ENCODE peak calls at places on chromosomes 6 and 20, in ten cellular contexts. One of them, this sample, is unnamed.

GRCh38 chr20:48223715-48224114 is 438.4 kb upstream of the SULF2 start:
- DNase-seq in AG09319: no peak
- DNase-seq in HuH-7: no peak
- DNase-seq in NCI-H1694: no peak
- DNase-seq in MCF 10A: no peak
- DNase-seq in naive thymus-derived CD4-positive, alpha-beta T cell: no peak
- DNase-seq in spleen: no peak
- DNase-seq in activated T-cell treated with anti-CD3 and anti-CD28 coated beads, Interleukin-2, amount 50 U/mL, for 1 hour: no peak
- DNase-seq in dermis microvascular lymphatic vessel endothelial cell: no peak
- DNase-seq in AG10803: no peak
- DNase-seq in this sample: no peak

GRCh38 chr6:140051521-140052455 is 677.3 kb upstream of the CITED2 start:
- DNase-seq in AG10803: peak
- DNase-seq in NCI-H1694: peak
- DNase-seq in MCF 10A: peak
- DNase-seq in activated T-cell treated with anti-CD3 and anti-CD28 coated beads, Interleukin-2, amount 50 U/mL, for 1 hour: no peak
- DNase-seq in spleen: no peak
- DNase-seq in HuH-7: no peak
- DNase-seq in dermis microvascular lymphatic vessel endothelial cell: peak
- DNase-seq in AG09319: no peak
- DNase-seq in naive thymus-derived CD4-positive, alpha-beta T cell: no peak
- DNase-seq in this sample: no peak

GRCh38 chr20:57965441-57965840 is 255.6 kb upstream of the PMEPA1 start:
- DNase-seq in activated T-cell treated with anti-CD3 and anti-CD28 coated beads, Interleukin-2, amount 50 U/mL, for 1 hour: no peak
- DNase-seq in MCF 10A: no peak
- DNase-seq in NCI-H1694: no peak
- DNase-seq in naive thymus-derived CD4-positive, alpha-beta T cell: no peak
- DNase-seq in AG10803: no peak
- DNase-seq in spleen: no peak
- DNase-seq in HuH-7: no peak
- DNase-seq in dermis microvascular lymphatic vessel endothelial cell: no peak
- DNase-seq in AG09319: no peak
- DNase-seq in this sample: no peak

GRCh38 chr6:153214439-153214838 is 83.4 kb upstream of the RGS17 start:
- DNase-seq in MCF 10A: no peak
- DNase-seq in HuH-7: no peak
- DNase-seq in dermis microvascular lymphatic vessel endothelial cell: peak
- DNase-seq in naive thymus-derived CD4-positive, alpha-beta T cell: no peak
- DNase-seq in AG10803: peak
- DNase-seq in spleen: no peak
- DNase-seq in activated T-cell treated with anti-CD3 and anti-CD28 coated beads, Interleukin-2, amount 50 U/mL, for 1 hour: no peak
- DNase-seq in AG09319: no peak
- DNase-seq in NCI-H1694: no peak
- DNase-seq in this sample: no peak

GRCh38 chr20:44080646-44081267 is 106.2 kb downstream of the JPH2 start:
- DNase-seq in HuH-7: peak
- DNase-seq in spleen: no peak
- DNase-seq in MCF 10A: peak
- DNase-seq in AG09319: peak
- DNase-seq in dermis microvascular lymphatic vessel endothelial cell: peak
- DNase-seq in naive thymus-derived CD4-positive, alpha-beta T cell: peak
- DNase-seq in AG10803: peak
- DNase-seq in activated T-cell treated with anti-CD3 and anti-CD28 coated beads, Interleukin-2, amount 50 U/mL, for 1 hour: peak
- DNase-seq in NCI-H1694: peak
- DNase-seq in this sample: peak

GRCh38 chr20:43894531-43894930 is 20.1 kb upstream of the TOX2 start:
- DNase-seq in spleen: no peak
- DNase-seq in naive thymus-derived CD4-positive, alpha-beta T cell: no peak
- DNase-seq in MCF 10A: no peak
- DNase-seq in AG10803: no peak
- DNase-seq in NCI-H1694: no peak
- DNase-seq in dermis microvascular lymphatic vessel endothelial cell: no peak
- DNase-seq in activated T-cell treated with anti-CD3 and anti-CD28 coated beads, Interleukin-2, amount 50 U/mL, for 1 hour: no peak
- DNase-seq in HuH-7: no peak
- DNase-seq in AG09319: no peak
- DNase-seq in this sample: no peak

GRCh38 chr6:25882066-25882496 is 8.0 kb upstream of the SLC17A3 start:
- DNase-seq in AG10803: no peak
- DNase-seq in HuH-7: peak
- DNase-seq in AG09319: no peak
- DNase-seq in MCF 10A: no peak
- DNase-seq in naive thymus-derived CD4-positive, alpha-beta T cell: peak
- DNase-seq in spleen: peak
- DNase-seq in NCI-H1694: no peak
- DNase-seq in activated T-cell treated with anti-CD3 and anti-CD28 coated beads, Interleukin-2, amount 50 U/mL, for 1 hour: peak
- DNase-seq in dermis microvascular lymphatic vessel endothelial cell: no peak
- DNase-seq in this sample: no peak

GRCh38 chr6:82118150-82118562 is 129.4 kb downstream of the IBTK start:
- DNase-seq in MCF 10A: peak
- DNase-seq in dermis microvascular lymphatic vessel endothelial cell: no peak
- DNase-seq in activated T-cell treated with anti-CD3 and anti-CD28 coated beads, Interleukin-2, amount 50 U/mL, for 1 hour: no peak
- DNase-seq in naive thymus-derived CD4-positive, alpha-beta T cell: no peak
- DNase-seq in NCI-H1694: no peak
- DNase-seq in HuH-7: peak
- DNase-seq in spleen: no peak
- DNase-seq in AG10803: peak
- DNase-seq in AG09319: no peak
- DNase-seq in this sample: no peak

GRCh38 chr6:5204340-5204739 is 56.4 kb downstream of the LYRM4 start:
- DNase-seq in MCF 10A: no peak
- DNase-seq in AG09319: no peak
- DNase-seq in dermis microvascular lymphatic vessel endothelial cell: peak
- DNase-seq in NCI-H1694: no peak
- DNase-seq in spleen: no peak
- DNase-seq in HuH-7: no peak
- DNase-seq in naive thymus-derived CD4-positive, alpha-beta T cell: no peak
- DNase-seq in activated T-cell treated with anti-CD3 and anti-CD28 coated beads, Interleukin-2, amount 50 U/mL, for 1 hour: no peak
- DNase-seq in AG10803: no peak
- DNase-seq in this sample: no peak

GRCh38 chr20:40705413-40705812 is 16.4 kb upstream of the MAFB start:
- DNase-seq in dermis microvascular lymphatic vessel endothelial cell: no peak
- DNase-seq in spleen: no peak
- DNase-seq in naive thymus-derived CD4-positive, alpha-beta T cell: no peak
- DNase-seq in NCI-H1694: no peak
- DNase-seq in AG09319: no peak
- DNase-seq in AG10803: no peak
- DNase-seq in activated T-cell treated with anti-CD3 and anti-CD28 coated beads, Interleukin-2, amount 50 U/mL, for 1 hour: no peak
- DNase-seq in HuH-7: no peak
- DNase-seq in MCF 10A: no peak
- DNase-seq in this sample: no peak

GRCh38 chr20:58017237-58017969 is 211.1 kb downstream of the ANKRD60 start:
- DNase-seq in HuH-7: no peak
- DNase-seq in activated T-cell treated with anti-CD3 and anti-CD28 coated beads, Interleukin-2, amount 50 U/mL, for 1 hour: no peak
- DNase-seq in spleen: peak
- DNase-seq in AG10803: peak
- DNase-seq in dermis microvascular lymphatic vessel endothelial cell: no peak
- DNase-seq in AG09319: no peak
- DNase-seq in NCI-H1694: no peak
- DNase-seq in MCF 10A: peak
- DNase-seq in naive thymus-derived CD4-positive, alpha-beta T cell: no peak
- DNase-seq in this sample: no peak

GRCh38 chr6:12297363-12298016 is 7.3 kb downstream of the EDN1 start:
- DNase-seq in dermis microvascular lymphatic vessel endothelial cell: no peak
- DNase-seq in HuH-7: no peak
- DNase-seq in AG10803: no peak
- DNase-seq in MCF 10A: no peak
- DNase-seq in activated T-cell treated with anti-CD3 and anti-CD28 coated beads, Interleukin-2, amount 50 U/mL, for 1 hour: no peak
- DNase-seq in spleen: no peak
- DNase-seq in AG09319: no peak
- DNase-seq in NCI-H1694: no peak
- DNase-seq in naive thymus-derived CD4-positive, alpha-beta T cell: no peak
- DNase-seq in this sample: no peak

GRCh38 chr20:56143759-56144158 is 104.8 kb upstream of the MC3R start:
- DNase-seq in MCF 10A: no peak
- DNase-seq in AG10803: no peak
- DNase-seq in HuH-7: no peak
- DNase-seq in NCI-H1694: no peak
- DNase-seq in dermis microvascular lymphatic vessel endothelial cell: no peak
- DNase-seq in naive thymus-derived CD4-positive, alpha-beta T cell: no peak
- DNase-seq in activated T-cell treated with anti-CD3 and anti-CD28 coated beads, Interleukin-2, amount 50 U/mL, for 1 hour: no peak
- DNase-seq in AG09319: no peak
- DNase-seq in spleen: no peak
- DNase-seq in this sample: no peak

GRCh38 chr6:159981591-159982245 is 12.8 kb downstream of the IGF2R start:
- DNase-seq in dermis microvascular lymphatic vessel endothelial cell: peak
- DNase-seq in spleen: peak
- DNase-seq in AG09319: no peak
- DNase-seq in NCI-H1694: no peak
- DNase-seq in activated T-cell treated with anti-CD3 and anti-CD28 coated beads, Interleukin-2, amount 50 U/mL, for 1 hour: no peak
- DNase-seq in AG10803: peak
- DNase-seq in MCF 10A: no peak
- DNase-seq in naive thymus-derived CD4-positive, alpha-beta T cell: no peak
- DNase-seq in HuH-7: no peak
- DNase-seq in this sample: no peak

GRCh38 chr6:169145991-169146501 is 107.6 kb downstream of the THBS2 start:
- DNase-seq in MCF 10A: no peak
- DNase-seq in AG10803: peak
- DNase-seq in activated T-cell treated with anti-CD3 and anti-CD28 coated beads, Interleukin-2, amount 50 U/mL, for 1 hour: no peak
- DNase-seq in dermis microvascular lymphatic vessel endothelial cell: no peak
- DNase-seq in naive thymus-derived CD4-positive, alpha-beta T cell: no peak
- DNase-seq in AG09319: peak
- DNase-seq in spleen: no peak
- DNase-seq in HuH-7: no peak
- DNase-seq in NCI-H1694: no peak
- DNase-seq in this sample: no peak

GRCh38 chr6:38640216-38640909 is 634 bp upstream of the BTBD9 start:
- DNase-seq in AG10803: no peak
- DNase-seq in activated T-cell treated with anti-CD3 and anti-CD28 coated beads, Interleukin-2, amount 50 U/mL, for 1 hour: no peak
- DNase-seq in naive thymus-derived CD4-positive, alpha-beta T cell: no peak
- DNase-seq in AG09319: no peak
- DNase-seq in dermis microvascular lymphatic vessel endothelial cell: no peak
- DNase-seq in MCF 10A: no peak
- DNase-seq in NCI-H1694: no peak
- DNase-seq in spleen: peak
- DNase-seq in HuH-7: no peak
- DNase-seq in this sample: no peak

GRCh38 chr20:38304845-38305447 is 990 bp downstream of the BPI start:
- DNase-seq in dermis microvascular lymphatic vessel endothelial cell: peak
- DNase-seq in MCF 10A: peak
- DNase-seq in HuH-7: peak
- DNase-seq in NCI-H1694: no peak
- DNase-seq in spleen: peak
- DNase-seq in AG10803: peak
- DNase-seq in naive thymus-derived CD4-positive, alpha-beta T cell: no peak
- DNase-seq in activated T-cell treated with anti-CD3 and anti-CD28 coated beads, Interleukin-2, amount 50 U/mL, for 1 hour: no peak
- DNase-seq in AG09319: no peak
- DNase-seq in this sample: peak

GRCh38 chr20:37958856-37959255 is 55.9 kb downstream of the VSTM2L start:
- DNase-seq in naive thymus-derived CD4-positive, alpha-beta T cell: no peak
- DNase-seq in NCI-H1694: no peak
- DNase-seq in spleen: no peak
- DNase-seq in activated T-cell treated with anti-CD3 and anti-CD28 coated beads, Interleukin-2, amount 50 U/mL, for 1 hour: no peak
- DNase-seq in AG09319: no peak
- DNase-seq in AG10803: no peak
- DNase-seq in HuH-7: no peak
- DNase-seq in MCF 10A: no peak
- DNase-seq in dermis microvascular lymphatic vessel endothelial cell: no peak
- DNase-seq in this sample: no peak

GRCh38 chr6:99093781-99094180 is 146.0 kb upstream of the FBXL4 start:
- DNase-seq in MCF 10A: no peak
- DNase-seq in NCI-H1694: no peak
- DNase-seq in spleen: no peak
- DNase-seq in AG09319: no peak
- DNase-seq in naive thymus-derived CD4-positive, alpha-beta T cell: no peak
- DNase-seq in dermis microvascular lymphatic vessel endothelial cell: peak
- DNase-seq in activated T-cell treated with anti-CD3 and anti-CD28 coated beads, Interleukin-2, amount 50 U/mL, for 1 hour: no peak
- DNase-seq in AG10803: no peak
- DNase-seq in HuH-7: no peak
- DNase-seq in this sample: no peak

GRCh38 chr6:142878407-142878806 is 66.6 kb downstream of the HIVEP2 start:
- DNase-seq in AG09319: no peak
- DNase-seq in dermis microvascular lymphatic vessel endothelial cell: no peak
- DNase-seq in HuH-7: no peak
- DNase-seq in AG10803: peak
- DNase-seq in spleen: no peak
- DNase-seq in naive thymus-derived CD4-positive, alpha-beta T cell: no peak
- DNase-seq in NCI-H1694: no peak
- DNase-seq in MCF 10A: no peak
- DNase-seq in activated T-cell treated with anti-CD3 and anti-CD28 coated beads, Interleukin-2, amount 50 U/mL, for 1 hour: no peak
- DNase-seq in this sample: no peak

GRCh38 chr6:156848533-156848932 is 71.4 kb downstream of the ARID1B start:
- DNase-seq in NCI-H1694: peak
- DNase-seq in spleen: no peak
- DNase-seq in dermis microvascular lymphatic vessel endothelial cell: peak
- DNase-seq in AG09319: no peak
- DNase-seq in naive thymus-derived CD4-positive, alpha-beta T cell: no peak
- DNase-seq in AG10803: no peak
- DNase-seq in MCF 10A: no peak
- DNase-seq in HuH-7: no peak
- DNase-seq in activated T-cell treated with anti-CD3 and anti-CD28 coated beads, Interleukin-2, amount 50 U/mL, for 1 hour: no peak
- DNase-seq in this sample: peak

This sample was measured in HEK293T.